ENCODE peak calls at places on chromosomes 12 and 14, in eight cellular contexts. D is GDM1; T is pancreas; A is NCI-H524; Z is activated CD4-positive, alpha-beta memory T cell treated with anti-CD3 and anti-CD28 coated beads for 36 hours; F is uterus; U is iris pigment epithelial cell; W is CD4-positive, CD25-positive, alpha-beta regulatory T cell. C is an unnamed sample.

GRCh38 chr12:80598004-80598606 is 109.3 kb upstream of the MYF6 start:
- DNase-seq in D (no peak), T (no peak), A (no peak), Z (no peak), F (no peak), U (peak), W (no peak), C (no peak)

GRCh38 chr14:44613061-44613712 is 106.1 kb upstream of the FSCB start:
- DNase-seq in D (no peak), T (no peak), A (peak), Z (no peak), F (no peak), U (no peak), W (no peak), C (no peak)

GRCh38 chr14:95609398-95609990 is 74.6 kb downstream of the GLRX5 start:
- DNase-seq in D (peak), T (peak), A (peak), Z (peak), F (no peak), U (peak), W (peak), C (no peak)

GRCh38 chr12:106519587-106519986 is 63.2 kb upstream of the RFX4 start:
- DNase-seq in D (no peak), T (no peak), A (no peak), Z (no peak), F (no peak), U (peak), W (no peak), C (no peak)

GRCh38 chr14:105889666-105890473 is 363.5 kb downstream of the TMEM121 start:
- DNase-seq in D (peak), T (no peak), A (no peak), Z (no peak), F (peak), U (no peak), W (no peak), C (no peak)

GRCh38 chr12:123057505-123058265 is 77.2 kb downstream of the ARL6IP4 start:
- DNase-seq in D (no peak), T (no peak), A (peak), Z (no peak), F (no peak), U (no peak), W (no peak), C (peak)

GRCh38 chr12:48105321-48105866 is 485 bp downstream of the SENP1 start:
- DNase-seq in D (no peak), T (no peak), A (no peak), Z (peak), F (no peak), U (peak), W (peak), C (peak)

GRCh38 chr14:105499256-105500035 is 8.4 kb downstream of the TEDC1 start:
- DNase-seq in D (no peak), T (no peak), A (peak), Z (no peak), F (no peak), U (no peak), W (no peak), C (no peak)

GRCh38 chr14:84254205-84254788 is 1275.6 kb upstream of the FLRT2 start:
- DNase-seq in D (no peak), T (no peak), A (peak), Z (no peak), F (no peak), U (peak), W (no peak), C (no peak)

GRCh38 chr12:122021193-122021821 is 377 bp upstream of the BCL7A start:
- DNase-seq in D (no peak), T (no peak), A (no peak), Z (peak), F (peak), U (peak), W (no peak), C (no peak)